ENCODE peak calls at places on chromosomes 11 and 22, in seven cellular contexts. One of them, this sample, is unnamed. For H3K4me1 and H3K27me3, the result is how much of the 10 kb centered on the place peaks cover.

GRCh38 chr11:95372097-95372656 is 141.2 kb upstream of the SESN3 start:
- DNase-seq in heart right ventricle: no peak
- DNase-seq in CD4-positive, CD25-positive, alpha-beta regulatory T cell: peak
- DNase-seq in Peyer's patch: no peak
- DNase-seq in naive thymus-derived CD4-positive, alpha-beta T cell: no peak
- DNase-seq in neuronal stem cell: no peak
- DNase-seq in CD8-positive, alpha-beta memory T cell: no peak
- DNase-seq in this sample: no peak

GRCh38 chr22:40345801-40346177 is 511 bp upstream of the ADSL start:
- DNase-seq in neuronal stem cell: no peak
- DNase-seq in heart right ventricle: peak
- DNase-seq in naive thymus-derived CD4-positive, alpha-beta T cell: peak
- DNase-seq in CD4-positive, CD25-positive, alpha-beta regulatory T cell: peak
- DNase-seq in CD8-positive, alpha-beta memory T cell: peak
- DNase-seq in Peyer's patch: peak
- DNase-seq in this sample: no peak

GRCh38 chr22:17085277-17086091 is 684 bp downstream of the IL17RA start:
- DNase-seq in Peyer's patch: peak
- DNase-seq in naive thymus-derived CD4-positive, alpha-beta T cell: no peak
- DNase-seq in heart right ventricle: peak
- DNase-seq in CD4-positive, CD25-positive, alpha-beta regulatory T cell: peak
- DNase-seq in neuronal stem cell: no peak
- DNase-seq in CD8-positive, alpha-beta memory T cell: peak
- DNase-seq in this sample: no peak

GRCh38 chr11:62710001-62710345 is 2.5 kb downstream of the GNG3 start:
- DNase-seq in CD8-positive, alpha-beta memory T cell: no peak
- DNase-seq in neuronal stem cell: no peak
- DNase-seq in heart right ventricle: no peak
- DNase-seq in Peyer's patch: peak
- DNase-seq in naive thymus-derived CD4-positive, alpha-beta T cell: no peak
- DNase-seq in CD4-positive, CD25-positive, alpha-beta regulatory T cell: no peak
- DNase-seq in this sample: no peak

GRCh38 chr11:110134120-110134519 is 40.9 kb downstream of the ZC3H12C start:
- DNase-seq in naive thymus-derived CD4-positive, alpha-beta T cell: no peak
- DNase-seq in heart right ventricle: no peak
- DNase-seq in CD8-positive, alpha-beta memory T cell: no peak
- DNase-seq in Peyer's patch: no peak
- DNase-seq in CD4-positive, CD25-positive, alpha-beta regulatory T cell: no peak
- DNase-seq in neuronal stem cell: peak
- DNase-seq in this sample: no peak

GRCh38 chr11:34926101-34926830 is 9.8 kb downstream of the PDHX start:
- DNase-seq in Peyer's patch: no peak
- DNase-seq in neuronal stem cell: peak
- DNase-seq in heart right ventricle: no peak
- DNase-seq in CD4-positive, CD25-positive, alpha-beta regulatory T cell: peak
- DNase-seq in CD8-positive, alpha-beta memory T cell: no peak
- DNase-seq in naive thymus-derived CD4-positive, alpha-beta T cell: peak
- DNase-seq in this sample: no peak

GRCh38 chr11:9691865-9692264 is 28.0 kb downstream of the SWAP70 start:
- DNase-seq in naive thymus-derived CD4-positive, alpha-beta T cell: no peak
- DNase-seq in neuronal stem cell: no peak
- DNase-seq in CD8-positive, alpha-beta memory T cell: no peak
- DNase-seq in heart right ventricle: no peak
- DNase-seq in CD4-positive, CD25-positive, alpha-beta regulatory T cell: no peak
- DNase-seq in Peyer's patch: no peak
- DNase-seq in this sample: no peak

GRCh38 chr11:1501421-1502167 is 15.0 kb upstream of the MOB2 start:
- DNase-seq in neuronal stem cell: no peak
- DNase-seq in CD8-positive, alpha-beta memory T cell: no peak
- DNase-seq in CD4-positive, CD25-positive, alpha-beta regulatory T cell: no peak
- DNase-seq in heart right ventricle: no peak
- DNase-seq in Peyer's patch: no peak
- DNase-seq in naive thymus-derived CD4-positive, alpha-beta T cell: no peak
- DNase-seq in this sample: no peak

GRCh38 chr11:65593518-65594414 is 1.8 kb downstream of the KCNK7 start:
- DNase-seq in naive thymus-derived CD4-positive, alpha-beta T cell: no peak
- DNase-seq in neuronal stem cell: no peak
- DNase-seq in heart right ventricle: peak
- DNase-seq in CD8-positive, alpha-beta memory T cell: no peak
- DNase-seq in Peyer's patch: peak
- DNase-seq in CD4-positive, CD25-positive, alpha-beta regulatory T cell: peak
- DNase-seq in this sample: no peak

GRCh38 chr11:11786771-11787170 is 55.0 kb upstream of the USP47 start:
- DNase-seq in Peyer's patch: no peak
- DNase-seq in CD4-positive, CD25-positive, alpha-beta regulatory T cell: no peak
- DNase-seq in CD8-positive, alpha-beta memory T cell: no peak
- DNase-seq in heart right ventricle: no peak
- DNase-seq in naive thymus-derived CD4-positive, alpha-beta T cell: no peak
- DNase-seq in neuronal stem cell: no peak
- DNase-seq in this sample: peak

GRCh38 chr22:25478573-25478972 is 85.9 kb upstream of the GRK3 start:
- DNase-seq in neuronal stem cell: no peak
- DNase-seq in heart right ventricle: no peak
- DNase-seq in Peyer's patch: no peak
- DNase-seq in CD4-positive, CD25-positive, alpha-beta regulatory T cell: no peak
- DNase-seq in naive thymus-derived CD4-positive, alpha-beta T cell: no peak
- DNase-seq in CD8-positive, alpha-beta memory T cell: no peak
- DNase-seq in this sample: no peak

GRCh38 chr11:111916768-111917167 is 1.9 kb upstream of the C11orf52 start:
- DNase-seq in naive thymus-derived CD4-positive, alpha-beta T cell: no peak
- DNase-seq in neuronal stem cell: no peak
- DNase-seq in Peyer's patch: no peak
- DNase-seq in CD4-positive, CD25-positive, alpha-beta regulatory T cell: no peak
- DNase-seq in heart right ventricle: no peak
- DNase-seq in CD8-positive, alpha-beta memory T cell: no peak
- DNase-seq in this sample: no peak

GRCh38 chr22:48357196-48357595 is 1470.5 kb downstream of the BRD1 start:
- DNase-seq in naive thymus-derived CD4-positive, alpha-beta T cell: no peak
- DNase-seq in Peyer's patch: no peak
- DNase-seq in neuronal stem cell: no peak
- DNase-seq in CD4-positive, CD25-positive, alpha-beta regulatory T cell: no peak
- DNase-seq in heart right ventricle: no peak
- DNase-seq in CD8-positive, alpha-beta memory T cell: no peak
- DNase-seq in this sample: no peak

GRCh38 chr11:1158681-1159525 is 1.1 kb downstream of the MUC5AC start:
- DNase-seq in heart right ventricle: no peak
- DNase-seq in CD4-positive, CD25-positive, alpha-beta regulatory T cell: no peak
- DNase-seq in CD8-positive, alpha-beta memory T cell: no peak
- DNase-seq in Peyer's patch: peak
- DNase-seq in neuronal stem cell: no peak
- DNase-seq in naive thymus-derived CD4-positive, alpha-beta T cell: no peak
- DNase-seq in this sample: no peak

GRCh38 chr11:17524221-17524620 is 20.0 kb downstream of the USH1C start:
- DNase-seq in naive thymus-derived CD4-positive, alpha-beta T cell: no peak
- DNase-seq in CD8-positive, alpha-beta memory T cell: no peak
- DNase-seq in Peyer's patch: no peak
- DNase-seq in neuronal stem cell: no peak
- DNase-seq in CD4-positive, CD25-positive, alpha-beta regulatory T cell: no peak
- DNase-seq in heart right ventricle: no peak
- DNase-seq in this sample: no peak

GRCh38 chr11:126134461-126135155 is 71.9 kb upstream of the CDON start:
- DNase-seq in heart right ventricle: no peak
- DNase-seq in CD8-positive, alpha-beta memory T cell: no peak
- DNase-seq in CD4-positive, CD25-positive, alpha-beta regulatory T cell: no peak
- DNase-seq in neuronal stem cell: no peak
- DNase-seq in naive thymus-derived CD4-positive, alpha-beta T cell: no peak
- DNase-seq in Peyer's patch: no peak
- DNase-seq in this sample: no peak

GRCh38 chr11:102268083-102268984 is 49.0 kb upstream of the BIRC3 start:
- DNase-seq in Peyer's patch: peak
- DNase-seq in neuronal stem cell: peak
- DNase-seq in heart right ventricle: peak
- DNase-seq in naive thymus-derived CD4-positive, alpha-beta T cell: peak
- DNase-seq in CD8-positive, alpha-beta memory T cell: peak
- DNase-seq in CD4-positive, CD25-positive, alpha-beta regulatory T cell: peak
- DNase-seq in this sample: no peak

GRCh38 chr11:20364412-20364792 is 888 bp downstream of the HTATIP2 start:
- DNase-seq in CD8-positive, alpha-beta memory T cell: no peak
- DNase-seq in CD4-positive, CD25-positive, alpha-beta regulatory T cell: no peak
- DNase-seq in heart right ventricle: no peak
- DNase-seq in naive thymus-derived CD4-positive, alpha-beta T cell: no peak
- DNase-seq in Peyer's patch: no peak
- DNase-seq in neuronal stem cell: no peak
- DNase-seq in this sample: no peak

GRCh38 chr11:20363500-20364411 is at the start of gene HTATIP2:
- DNase-seq in CD8-positive, alpha-beta memory T cell: peak
- DNase-seq in heart right ventricle: peak
- DNase-seq in Peyer's patch: peak
- DNase-seq in neuronal stem cell: no peak
- DNase-seq in naive thymus-derived CD4-positive, alpha-beta T cell: peak
- DNase-seq in CD4-positive, CD25-positive, alpha-beta regulatory T cell: peak
- DNase-seq in this sample: no peak

GRCh38 chr11:20369816-20370215 is 6.3 kb downstream of the HTATIP2 start:
- DNase-seq in heart right ventricle: no peak
- DNase-seq in neuronal stem cell: no peak
- DNase-seq in CD4-positive, CD25-positive, alpha-beta regulatory T cell: no peak
- DNase-seq in Peyer's patch: no peak
- DNase-seq in naive thymus-derived CD4-positive, alpha-beta T cell: no peak
- DNase-seq in CD8-positive, alpha-beta memory T cell: no peak
- DNase-seq in this sample: no peak

GRCh38 chr11:20368441-20368840 is 4.9 kb downstream of the HTATIP2 start:
- DNase-seq in CD8-positive, alpha-beta memory T cell: no peak
- DNase-seq in heart right ventricle: no peak
- DNase-seq in naive thymus-derived CD4-positive, alpha-beta T cell: no peak
- DNase-seq in Peyer's patch: no peak
- DNase-seq in neuronal stem cell: no peak
- DNase-seq in CD4-positive, CD25-positive, alpha-beta regulatory T cell: no peak
- DNase-seq in this sample: no peak

GRCh38 chr11:20367313-20367948 is 3.9 kb downstream of the HTATIP2 start:
- DNase-seq in neuronal stem cell: no peak
- DNase-seq in CD4-positive, CD25-positive, alpha-beta regulatory T cell: peak
- DNase-seq in naive thymus-derived CD4-positive, alpha-beta T cell: no peak
- DNase-seq in CD8-positive, alpha-beta memory T cell: no peak
- DNase-seq in Peyer's patch: peak
- DNase-seq in heart right ventricle: no peak
- DNase-seq in this sample: no peak
- H3K27ac ChIP-seq in neuronal stem cell: no peak
- H3K27ac ChIP-seq in CD4-positive, CD25-positive, alpha-beta regulatory T cell: peak
- H3K27ac ChIP-seq in naive thymus-derived CD4-positive, alpha-beta T cell: no peak
- H3K27ac ChIP-seq in CD8-positive, alpha-beta memory T cell: no peak
- H3K27ac ChIP-seq in Peyer's patch: no peak
- H3K27ac ChIP-seq in heart right ventricle: no peak
- H3K27ac ChIP-seq in this sample: peak

GRCh38 chr22:39299829-39300178 is 19.6 kb downstream of the RPL3 start:
- DNase-seq in neuronal stem cell: no peak
- DNase-seq in CD4-positive, CD25-positive, alpha-beta regulatory T cell: no peak
- DNase-seq in Peyer's patch: no peak
- DNase-seq in CD8-positive, alpha-beta memory T cell: no peak
- DNase-seq in heart right ventricle: no peak
- DNase-seq in naive thymus-derived CD4-positive, alpha-beta T cell: no peak
- DNase-seq in this sample: no peak

GRCh38 chr22:39298194-39298987 is 21.0 kb downstream of the RPL3 start:
- DNase-seq in neuronal stem cell: no peak
- DNase-seq in CD8-positive, alpha-beta memory T cell: no peak
- DNase-seq in naive thymus-derived CD4-positive, alpha-beta T cell: no peak
- DNase-seq in heart right ventricle: peak
- DNase-seq in Peyer's patch: no peak
- DNase-seq in CD4-positive, CD25-positive, alpha-beta regulatory T cell: no peak
- DNase-seq in this sample: no peak

GRCh38 chr22:39296981-39297489 is 22.4 kb downstream of the RPL3 start:
- DNase-seq in CD4-positive, CD25-positive, alpha-beta regulatory T cell: no peak
- DNase-seq in naive thymus-derived CD4-positive, alpha-beta T cell: no peak
- DNase-seq in heart right ventricle: peak
- DNase-seq in neuronal stem cell: no peak
- DNase-seq in CD8-positive, alpha-beta memory T cell: no peak
- DNase-seq in Peyer's patch: no peak
- DNase-seq in this sample: no peak

GRCh38 chr22:39296535-39296934 is 22.9 kb downstream of the RPL3 start:
- DNase-seq in naive thymus-derived CD4-positive, alpha-beta T cell: no peak
- DNase-seq in Peyer's patch: no peak
- DNase-seq in CD8-positive, alpha-beta memory T cell: no peak
- DNase-seq in heart right ventricle: no peak
- DNase-seq in neuronal stem cell: no peak
- DNase-seq in CD4-positive, CD25-positive, alpha-beta regulatory T cell: no peak
- DNase-seq in this sample: no peak

DNA sequence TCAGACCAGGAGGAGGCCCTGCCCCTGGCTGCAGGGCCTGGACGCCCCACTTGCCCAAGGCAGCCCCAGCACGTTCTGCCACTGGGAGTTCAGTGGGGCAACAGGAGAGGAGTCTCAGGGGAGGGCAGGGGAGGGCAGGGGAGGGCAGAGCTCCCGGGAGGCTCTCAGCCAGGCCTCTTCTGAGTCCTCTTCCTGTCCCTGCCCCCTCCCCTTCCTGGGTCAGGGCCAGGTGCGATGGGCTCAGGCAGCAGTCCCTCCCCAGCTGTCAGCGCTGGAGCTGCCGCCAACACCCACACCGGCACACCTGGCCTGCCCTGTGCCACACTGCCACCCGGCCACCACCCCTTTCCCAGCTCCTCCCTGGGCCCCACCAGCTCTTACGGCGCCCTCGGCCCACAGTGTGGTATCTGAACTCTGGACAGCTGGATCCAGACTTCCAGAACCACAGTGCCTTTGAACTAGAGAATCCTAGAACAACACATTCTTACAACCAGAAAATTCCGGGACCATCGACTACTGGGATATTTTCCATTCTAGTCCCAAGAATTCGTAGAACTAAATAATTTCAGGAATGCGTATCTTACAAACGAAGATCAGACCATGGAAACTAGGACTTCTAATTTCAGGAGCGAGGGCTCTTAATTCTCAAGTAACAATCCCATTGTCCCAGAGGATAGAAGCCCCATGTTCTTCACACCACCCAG is 21.8 kb downstream of the RPL3 start:
- DNase-seq in Peyer's patch: peak
- DNase-seq in CD8-positive, alpha-beta memory T cell: no peak
- DNase-seq in naive thymus-derived CD4-positive, alpha-beta T cell: no peak
- DNase-seq in neuronal stem cell: no peak
- DNase-seq in heart right ventricle: no peak
- DNase-seq in CD4-positive, CD25-positive, alpha-beta regulatory T cell: no peak
- DNase-seq in this sample: no peak
- H3K4me1 ChIP-seq in Peyer's patch: under half
- H3K4me1 ChIP-seq in CD8-positive, alpha-beta memory T cell: under half
- H3K4me1 ChIP-seq in naive thymus-derived CD4-positive, alpha-beta T cell: under half
- H3K4me1 ChIP-seq in neuronal stem cell: under half
- H3K4me1 ChIP-seq in heart right ventricle: under half
- H3K4me1 ChIP-seq in CD4-positive, CD25-positive, alpha-beta regulatory T cell: under half
- H3K4me1 ChIP-seq in this sample: half or more

GRCh38 chr11:71397328-71397860 is 50.8 kb downstream of the DHCR7 start:
- DNase-seq in heart right ventricle: no peak
- DNase-seq in neuronal stem cell: no peak
- DNase-seq in naive thymus-derived CD4-positive, alpha-beta T cell: no peak
- DNase-seq in Peyer's patch: peak
- DNase-seq in CD8-positive, alpha-beta memory T cell: no peak
- DNase-seq in CD4-positive, CD25-positive, alpha-beta regulatory T cell: no peak
- DNase-seq in this sample: no peak
- H3K27me3 ChIP-seq in heart right ventricle: under half
- H3K27me3 ChIP-seq in neuronal stem cell: under half
- H3K27me3 ChIP-seq in naive thymus-derived CD4-positive, alpha-beta T cell: under half
- H3K27me3 ChIP-seq in Peyer's patch: under half
- H3K27me3 ChIP-seq in CD8-positive, alpha-beta memory T cell: under half
- H3K27me3 ChIP-seq in CD4-positive, CD25-positive, alpha-beta regulatory T cell: under half
- H3K27me3 ChIP-seq in this sample: under half

DNA sequence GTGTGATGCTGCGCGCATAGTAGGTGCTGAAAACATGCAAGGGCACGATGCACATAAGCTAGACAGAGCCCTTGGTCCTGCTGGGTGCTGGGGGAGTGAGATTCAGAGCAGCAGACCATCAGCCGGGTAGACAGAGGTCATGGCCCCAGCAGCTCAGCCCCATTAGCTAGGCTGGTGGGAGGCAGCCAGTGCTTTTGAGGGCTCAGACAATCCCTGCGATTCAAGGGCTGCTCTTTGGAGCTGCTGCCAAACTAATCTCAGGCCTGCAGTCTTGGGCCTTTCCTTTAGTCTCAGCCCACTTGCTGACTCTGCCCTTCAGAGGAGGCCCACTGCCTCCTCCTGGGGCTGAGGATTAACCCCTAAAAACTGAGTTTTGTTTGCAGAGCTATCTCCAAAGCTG is 256.7 kb upstream of the CADM1 start:
- DNase-seq in heart right ventricle: no peak
- DNase-seq in CD8-positive, alpha-beta memory T cell: no peak
- DNase-seq in Peyer's patch: no peak
- DNase-seq in CD4-positive, CD25-positive, alpha-beta regulatory T cell: no peak
- DNase-seq in neuronal stem cell: peak
- DNase-seq in naive thymus-derived CD4-positive, alpha-beta T cell: no peak
- DNase-seq in this sample: no peak
- H3K27ac ChIP-seq in heart right ventricle: no peak
- H3K27ac ChIP-seq in CD8-positive, alpha-beta memory T cell: no peak
- H3K27ac ChIP-seq in Peyer's patch: no peak
- H3K27ac ChIP-seq in CD4-positive, CD25-positive, alpha-beta regulatory T cell: no peak
- H3K27ac ChIP-seq in neuronal stem cell: no peak
- H3K27ac ChIP-seq in naive thymus-derived CD4-positive, alpha-beta T cell: no peak
- H3K27ac ChIP-seq in this sample: no peak

This sample was measured in esophagus muscularis mucosa.